ENCODE peak calls at places on chromosomes 3 and 15, in ten cellular contexts. V is RWPE2, A is heart right ventricle, Q is aorta, I is A549, T is left lung, O is IMR-90, E is PC-3, K is lower lobe of right lung, U is upper lobe of right lung. D is an unnamed sample.

GRCh38 chr15:40254452-40254851 is 15.6 kb downstream of the PAK6 start:
- ATAC-seq in I (no peak), K (no peak), O (no peak), Q (no peak), V (no peak), U (no peak), E (no peak), A (no peak), T (no peak), D (no peak)

GRCh38 chr3:170021083-170021482 is 16.7 kb upstream of the GPR160 start:
- ATAC-seq in I (peak; percentile 30), T (no peak), U (no peak), Q (no peak), E (no peak), K (no peak), A (no peak), V (no peak), O (no peak), D (no peak)

GRCh38 chr3:4583441-4583840 is 90.3 kb downstream of the ITPR1 start:
- ATAC-seq in O (peak; percentile 56), Q (peak; percentile 62), T (peak; percentile 64), I (no peak), K (peak; percentile 66), A (peak; percentile 72), E (no peak), U (peak; percentile 50), V (no peak), D (peak; percentile 60)

GRCh38 chr3:19489936-19490335 is 341.6 kb downstream of the KCNH8 start:
- ATAC-seq in Q (no peak), T (no peak), E (no peak), I (no peak), A (no peak), V (no peak), O (no peak), U (no peak), K (no peak), D (no peak)

GRCh38 chr3:171266034-171266805 is 194.0 kb downstream of the TNIK start:
- ATAC-seq in A (peak; percentile 17), U (no peak), K (no peak), I (no peak), V (no peak), T (peak; percentile 28), Q (no peak), E (no peak), O (no peak), D (peak; percentile 37)

GRCh38 chr3:15634671-15635661 is 33.4 kb downstream of the BTD start:
- ATAC-seq in U (no peak), E (no peak), A (no peak), K (no peak), I (no peak), Q (peak; percentile 49), O (no peak), V (no peak), T (peak; percentile 58), D (peak; percentile 70)

GRCh38 chr15:22962611-22963010 is 17.6 kb downstream of the CYFIP1 start:
- ATAC-seq in O (no peak), A (no peak), E (no peak), T (no peak), U (no peak), V (no peak), K (no peak), I (no peak), Q (no peak), D (no peak)

GRCh38 chr3:45736707-45737106 is 47.5 kb downstream of the SACM1L start:
- ATAC-seq in T (no peak), E (no peak), O (no peak), K (no peak), A (no peak), I (no peak), V (no peak), U (no peak), Q (no peak), D (no peak)

GRCh38 chr3:186616299-186616617 is 3.4 kb downstream of the AHSG start:
- ATAC-seq in O (no peak), E (no peak), Q (no peak), T (no peak), V (no peak), U (no peak), A (no peak), I (no peak), K (no peak), D (no peak)

GRCh38 chr3:187012609-187013051 is 82.3 kb downstream of the ST6GAL1 start:
- ATAC-seq in T (peak; percentile 10), E (no peak), O (peak; percentile 50), U (peak; percentile 45), A (peak; percentile 9), Q (peak; percentile 59), I (no peak), V (no peak), K (peak; percentile 43), D (peak; percentile 54)

GRCh38 chr3:170307998-170308398 is 49.5 kb upstream of the SKIL start:
- ATAC-seq in E (peak; percentile 80), T (peak; percentile 85), I (peak; percentile 55), V (peak; percentile 61), O (peak; percentile 10), K (peak; percentile 93), Q (no peak), U (peak; percentile 88), A (no peak), D (no peak)

GRCh38 chr3:87227835-87228144 is 681 bp downstream of the CHMP2B start:
- ATAC-seq in A (no peak), E (peak; percentile 6), V (peak; percentile 2), U (no peak), K (no peak), Q (no peak), I (peak; percentile 26), T (no peak), O (peak; percentile 6), D (no peak)

GRCh38 chr3:108067768-108068167 is 23.1 kb downstream of the CD47 start:
- ATAC-seq in O (no peak), K (no peak), A (no peak), E (no peak), I (no peak), V (no peak), T (no peak), U (no peak), Q (peak; percentile 62), D (no peak)

GRCh38 chr15:100727291-100727851 is 125.0 kb downstream of the ASB7 start:
- ATAC-seq in V (peak; percentile 62), U (no peak), O (no peak), A (no peak), I (no peak), T (peak; percentile 28), E (no peak), K (peak; percentile 23), Q (no peak), D (no peak)
- H3K4me3 ChIP-seq in V (no peak overlapping the region), U (no peak overlapping the region), O (no peak overlapping the region), A (no peak overlapping the region), I (no peak overlapping the region), T (no peak overlapping the region), E (no peak overlapping the region), K (no peak overlapping the region), Q (no peak overlapping the region), D (no peak overlapping the region)

GRCh38 chr15:79401301-79401700 is 30.8 kb upstream of the MINAR1 start:
- ATAC-seq in I (no peak), T (no peak), K (no peak), O (no peak), U (no peak), A (no peak), Q (no peak), V (no peak), E (no peak), D (no peak)
- H3K27ac ChIP-seq in I (no peak overlapping the region), T (no peak overlapping the region), K (no peak overlapping the region), O (no peak overlapping the region), U (no peak overlapping the region), A (no peak overlapping the region), Q (no peak overlapping the region), V (no peak overlapping the region), E (no peak overlapping the region), D (no peak overlapping the region)

DNA sequence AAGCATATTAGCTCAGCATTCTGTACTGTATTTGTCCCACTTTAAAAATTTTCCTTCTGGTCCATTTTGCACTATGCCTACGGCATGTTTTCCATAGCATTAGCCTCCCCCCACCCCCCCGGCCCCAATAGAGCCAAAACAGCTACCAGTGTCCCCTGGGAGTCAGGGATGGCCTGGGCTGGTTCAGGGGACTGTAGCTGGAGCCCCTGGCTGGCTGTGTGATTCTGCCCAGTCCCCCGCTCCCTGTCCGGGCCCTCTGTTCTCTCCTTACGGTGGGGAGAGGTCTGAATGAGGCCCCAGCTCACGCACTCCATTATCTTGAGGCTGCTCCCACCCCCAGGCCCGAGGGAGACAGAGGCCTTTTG is 70.1 kb downstream of the KLF15 start:
- ATAC-seq in A (no peak), O (peak; percentile 38), T (peak; percentile 28), V (no peak), Q (no peak), I (no peak), K (peak; percentile 40), U (no peak), E (no peak), D (peak; percentile 33)
- H3K4me3 ChIP-seq in A (peak overlapping the region; percentile 57), O (peak overlapping the region; percentile 23), T (peak overlapping the region; percentile 30), V (no peak overlapping the region), Q (peak overlapping the region; percentile 17), I (no peak overlapping the region), K (peak overlapping the region; percentile 52), U (peak overlapping the region; percentile 47), E (no peak overlapping the region), D (peak overlapping the region; percentile 54)

GRCh38 chr3:70064194-70064787 is 64.8 kb downstream of the SAMMSON start:
- ATAC-seq in V (no peak), E (no peak), I (no peak), K (peak; percentile 47), T (peak; percentile 71), U (peak; percentile 61), O (peak; percentile 77), Q (no peak), A (no peak), D (no peak)

GRCh38 chr3:70065666-70066253 is 66.2 kb downstream of the SAMMSON start:
- ATAC-seq in V (no peak), I (no peak), A (no peak), E (peak; percentile 51), O (no peak), Q (no peak), T (no peak), K (no peak), U (no peak), D (no peak)

GRCh38 chr3:70069557-70069956 is 70.0 kb downstream of the SAMMSON start:
- ATAC-seq in A (no peak), Q (peak; percentile 11), T (no peak), V (no peak), I (peak; percentile 42), E (no peak), K (no peak), O (no peak), U (no peak), D (no peak)

GRCh38 chr3:70071138-70071537 is 71.6 kb downstream of the SAMMSON start:
- ATAC-seq in T (no peak), A (no peak), E (no peak), O (no peak), K (no peak), V (no peak), U (no peak), Q (no peak), I (no peak), D (no peak)

DNA sequence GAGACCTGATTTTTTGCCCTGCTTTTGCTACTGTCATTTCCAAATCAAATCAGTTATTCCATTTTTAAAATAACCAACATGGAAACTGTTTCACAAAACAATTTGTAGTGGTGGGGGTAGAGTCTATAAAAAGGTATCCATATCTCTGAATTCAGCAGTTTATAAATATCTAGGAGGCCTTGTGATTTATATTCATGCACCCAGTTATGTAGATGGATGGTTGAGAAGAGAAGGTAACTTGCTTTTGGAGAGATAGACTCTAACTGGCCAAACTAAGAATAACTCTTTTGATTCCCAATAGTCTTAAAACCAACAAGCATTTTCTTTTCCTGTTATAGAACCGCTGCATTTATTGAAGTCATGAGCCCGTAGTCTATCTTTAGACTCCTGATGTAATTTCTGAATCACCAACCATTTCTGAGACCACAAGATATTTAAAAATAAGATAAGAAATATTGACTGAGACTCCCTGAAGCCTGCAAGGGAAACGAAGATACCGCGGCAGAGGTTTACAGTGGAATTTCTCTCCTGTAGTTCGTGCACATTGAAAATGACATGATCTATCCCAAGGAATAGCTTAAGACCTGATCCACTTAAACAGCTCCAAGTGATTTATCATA is 68.4 kb downstream of the SAMMSON start:
- ATAC-seq in V (no peak), Q (peak; percentile 52), I (no peak), A (no peak), E (no peak), O (no peak), T (no peak), U (no peak), K (no peak), D (no peak)
- H3K27ac ChIP-seq in V (no peak overlapping the region), Q (peak overlapping the region; percentile 63), I (no peak overlapping the region), A (peak overlapping the region; percentile 3), E (no peak overlapping the region), O (no peak overlapping the region), T (no peak overlapping the region), U (no peak overlapping the region), K (no peak overlapping the region), D (peak overlapping the region; percentile 83)